ENCODE peak calls at places on chromosomes 11 and 22, in four cellular contexts. G is left ventricle myocardium inferior; H is GM10248; K is stimulated activated CD4-positive, alpha-beta T cell treated with anti-CD3 and anti-CD28 coated beads, Interleukin-2, amount 100 ng/mL, for 4 hours. P is an unnamed sample.

GRCh38 chr22:43213066-43213465 is 26.1 kb upstream of the TTLL12 start:
- DNase-seq in G (no peak), H (no peak), K (no peak), P (no peak)

GRCh38 chr11:110123003-110123402 is 29.8 kb downstream of the ZC3H12C start:
- DNase-seq in G (no peak), H (no peak), K (no peak), P (no peak)

GRCh38 chr11:11407065-11407737 is 54.2 kb upstream of the CSNK2A3 start:
- DNase-seq in G (peak), H (no peak), K (no peak), P (no peak)

GRCh38 chr22:30041475-30041874 is 38.8 kb upstream of the HORMAD2 start:
- DNase-seq in G (no peak), H (no peak), K (no peak), P (no peak)

GRCh38 chr11:65575568-65576231 is at the start of gene EHBP1L1:
- DNase-seq in G (peak), H (peak), K (peak), P (peak)

GRCh38 chr11:14703731-14704130 is 60.1 kb downstream of the PDE3B start:
- DNase-seq in G (no peak), H (no peak), K (no peak), P (no peak)

GRCh38 chr11:64230985-64231365 is 627 bp downstream of the DNAJC4 start:
- DNase-seq in G (no peak), H (no peak), K (no peak), P (no peak)

GRCh38 chr11:13561860-13562259 is 66.1 kb upstream of the PTH start:
- DNase-seq in G (no peak), H (no peak), K (no peak), P (no peak)

GRCh38 chr22:50303515-50303847 is 4.0 kb downstream of the PLXNB2 start:
- DNase-seq in G (no peak), H (no peak), K (no peak), P (no peak)

GRCh38 chr11:121889168-121889567 is 226.8 kb downstream of the BLID start:
- DNase-seq in G (no peak), H (no peak), K (no peak), P (no peak)

GRCh38 chr22:19689408-19689807 is 24.9 kb upstream of the SEPTIN5 start:
- DNase-seq in G (no peak), H (no peak), K (no peak), P (no peak)

GRCh38 chr22:39135092-39135896 is 17.2 kb downstream of the CBX7 start:
- DNase-seq in G (peak), H (peak), K (no peak), P (no peak)

GRCh38 chr22:25475554-25476022 is 88.9 kb upstream of the GRK3 start:
- DNase-seq in G (no peak), H (no peak), K (no peak), P (no peak)

GRCh38 chr11:2663506-2663905 is 36.3 kb downstream of the KCNQ1OT1 start:
- DNase-seq in G (no peak), H (no peak), K (no peak), P (no peak)

GRCh38 chr22:17098379-17098819 is 13.6 kb downstream of the IL17RA start:
- DNase-seq in G (no peak), H (no peak), K (no peak), P (no peak)

GRCh38 chr22:43750751-43751150 is 61.4 kb downstream of the EFCAB6 start:
- DNase-seq in G (no peak), H (no peak), K (no peak), P (no peak)

GRCh38 chr11:119754656-119755350 is 25.8 kb upstream of the NECTIN1 start:
- DNase-seq in G (no peak), H (no peak), K (no peak), P (no peak)

GRCh38 chr22:19843857-19844422 is 10.7 kb downstream of the GNB1L start:
- DNase-seq in G (no peak), H (no peak), K (no peak), P (no peak)

GRCh38 chr11:91773090-91773489 is 451.5 kb upstream of the FAT3 start:
- DNase-seq in G (no peak), H (no peak), K (no peak), P (no peak)

GRCh38 chr11:46747150-46747549 is 28.1 kb downstream of the F2 start:
- DNase-seq in G (no peak), H (no peak), K (no peak), P (no peak)

GRCh38 chr11:102685769-102686168 is 19.8 kb downstream of the MMP27 start:
- DNase-seq in G (no peak), H (no peak), K (no peak), P (no peak)

GRCh38 chr11:46438211-46438610 is 46.6 kb upstream of the CHRM4 start:
- DNase-seq in G (no peak), H (no peak), K (no peak), P (no peak)

GRCh38 chr11:2084721-2085120 is 54.5 kb downstream of the IGF2 start:
- DNase-seq in G (no peak), H (no peak), K (no peak), P (no peak)

GRCh38 chr11:77197626-77198320 is 69.7 kb downstream of the MYO7A start:
- DNase-seq in G (no peak), H (no peak), K (no peak), P (no peak)

GRCh38 chr11:121630041-121630440 is 177.3 kb upstream of the SORL1-AS1 start:
- DNase-seq in G (no peak), H (no peak), K (no peak), P (no peak)